ENCODE peak calls at places on chromosomes 7 and 10, in eight cellular contexts. One of them, this sample, is unnamed.

GRCh38 chr7:26061340-26062239 is 90.4 kb upstream of the NFE2L3 start:
- DNase-seq in fibroblast of villous mesenchyme: peak; percentile 41
- DNase-seq in GM13977: peak; percentile 75
- DNase-seq in neural progenitor cell: peak; percentile 84
- DNase-seq in CD8-positive, alpha-beta T cell: peak; percentile 61
- DNase-seq in Calu3: peak; percentile 91
- DNase-seq in stomach: peak; percentile 85
- DNase-seq in GM06990: peak; percentile 18
- DNase-seq in this sample: peak; percentile 53

GRCh38 chr10:62761115-62761514 is 43.4 kb upstream of the ADO start:
- DNase-seq in CD8-positive, alpha-beta T cell: no peak
- DNase-seq in stomach: no peak
- DNase-seq in fibroblast of villous mesenchyme: no peak
- DNase-seq in neural progenitor cell: no peak
- DNase-seq in GM06990: no peak
- DNase-seq in GM13977: no peak
- DNase-seq in Calu3: no peak
- DNase-seq in this sample: no peak

GRCh38 chr10:30493609-30494530 is 59.9 kb downstream of the MAP3K8 start:
- DNase-seq in GM06990: peak; percentile 64
- DNase-seq in stomach: no peak
- DNase-seq in fibroblast of villous mesenchyme: peak; percentile 23
- DNase-seq in CD8-positive, alpha-beta T cell: no peak
- DNase-seq in Calu3: no peak
- DNase-seq in neural progenitor cell: no peak
- DNase-seq in GM13977: peak; percentile 38
- DNase-seq in this sample: peak; percentile 99

GRCh38 chr7:93890464-93891068 is at the start of gene TFPI2:
- DNase-seq in GM06990: peak; percentile 10
- DNase-seq in fibroblast of villous mesenchyme: peak; percentile 83
- DNase-seq in neural progenitor cell: peak; percentile 63
- DNase-seq in CD8-positive, alpha-beta T cell: no peak
- DNase-seq in stomach: no peak
- DNase-seq in GM13977: peak; percentile 31
- DNase-seq in Calu3: peak; percentile 82
- DNase-seq in this sample: no peak

GRCh38 chr7:120792861-120793130 is 65.1 kb downstream of the TSPAN12 start:
- DNase-seq in Calu3: no peak
- DNase-seq in CD8-positive, alpha-beta T cell: no peak
- DNase-seq in fibroblast of villous mesenchyme: peak; percentile 2
- DNase-seq in GM13977: no peak
- DNase-seq in GM06990: no peak
- DNase-seq in neural progenitor cell: no peak
- DNase-seq in stomach: no peak
- DNase-seq in this sample: no peak

GRCh38 chr10:128631801-128632241 is 505.6 kb upstream of the MKI67 start:
- DNase-seq in stomach: no peak
- DNase-seq in GM13977: no peak
- DNase-seq in neural progenitor cell: peak; percentile 51
- DNase-seq in Calu3: no peak
- DNase-seq in CD8-positive, alpha-beta T cell: no peak
- DNase-seq in fibroblast of villous mesenchyme: peak; percentile 10
- DNase-seq in GM06990: no peak
- DNase-seq in this sample: no peak

GRCh38 chr7:149060161-149060560 is 30.4 kb downstream of the ZNF786 start:
- DNase-seq in CD8-positive, alpha-beta T cell: no peak
- DNase-seq in Calu3: no peak
- DNase-seq in GM13977: no peak
- DNase-seq in neural progenitor cell: no peak
- DNase-seq in stomach: no peak
- DNase-seq in fibroblast of villous mesenchyme: peak; percentile 14
- DNase-seq in GM06990: no peak
- DNase-seq in this sample: no peak

GRCh38 chr7:26136831-26137230 is 15.2 kb upstream of the NFE2L3 start:
- DNase-seq in neural progenitor cell: no peak
- DNase-seq in CD8-positive, alpha-beta T cell: no peak
- DNase-seq in Calu3: no peak
- DNase-seq in GM13977: no peak
- DNase-seq in stomach: no peak
- DNase-seq in fibroblast of villous mesenchyme: no peak
- DNase-seq in GM06990: no peak
- DNase-seq in this sample: no peak

GRCh38 chr10:70084189-70084588 is 31.5 kb downstream of the MACROH2A2 start:
- DNase-seq in Calu3: no peak
- DNase-seq in fibroblast of villous mesenchyme: no peak
- DNase-seq in GM06990: no peak
- DNase-seq in GM13977: no peak
- DNase-seq in stomach: no peak
- DNase-seq in CD8-positive, alpha-beta T cell: no peak
- DNase-seq in neural progenitor cell: no peak
- DNase-seq in this sample: no peak

GRCh38 chr10:30510932-30511700 is 77.1 kb downstream of the MAP3K8 start:
- DNase-seq in Calu3: no peak
- DNase-seq in stomach: no peak
- DNase-seq in GM13977: no peak
- DNase-seq in fibroblast of villous mesenchyme: no peak
- DNase-seq in neural progenitor cell: no peak
- DNase-seq in GM06990: no peak
- DNase-seq in CD8-positive, alpha-beta T cell: no peak
- DNase-seq in this sample: no peak

GRCh38 chr7:154927624-154928125 is 75.2 kb downstream of the PAXIP1 start:
- DNase-seq in Calu3: peak; percentile 76
- DNase-seq in CD8-positive, alpha-beta T cell: peak; percentile 82
- DNase-seq in neural progenitor cell: peak; percentile 86
- DNase-seq in stomach: peak; percentile 88
- DNase-seq in GM13977: peak; percentile 55
- DNase-seq in GM06990: peak; percentile 35
- DNase-seq in fibroblast of villous mesenchyme: peak; percentile 94
- DNase-seq in this sample: peak; percentile 75

GRCh38 chr10:18310761-18311160 is 170.5 kb downstream of the CACNB2 start:
- DNase-seq in GM13977: no peak
- DNase-seq in GM06990: no peak
- DNase-seq in Calu3: no peak
- DNase-seq in neural progenitor cell: no peak
- DNase-seq in stomach: no peak
- DNase-seq in fibroblast of villous mesenchyme: no peak
- DNase-seq in CD8-positive, alpha-beta T cell: no peak
- DNase-seq in this sample: no peak

GRCh38 chr7:108314049-108314448 is 142.2 kb downstream of the NRCAM start:
- DNase-seq in GM13977: no peak
- DNase-seq in neural progenitor cell: no peak
- DNase-seq in Calu3: no peak
- DNase-seq in CD8-positive, alpha-beta T cell: no peak
- DNase-seq in stomach: no peak
- DNase-seq in GM06990: no peak
- DNase-seq in fibroblast of villous mesenchyme: no peak
- DNase-seq in this sample: no peak

GRCh38 chr10:128337860-128338378 is 211.7 kb upstream of the MKI67 start:
- DNase-seq in CD8-positive, alpha-beta T cell: no peak
- DNase-seq in GM06990: no peak
- DNase-seq in fibroblast of villous mesenchyme: no peak
- DNase-seq in Calu3: no peak
- DNase-seq in stomach: no peak
- DNase-seq in neural progenitor cell: no peak
- DNase-seq in GM13977: no peak
- DNase-seq in this sample: no peak

GRCh38 chr7:41046221-41046761 is 656.6 kb downstream of the INHBA start:
- DNase-seq in fibroblast of villous mesenchyme: peak; percentile 53
- DNase-seq in Calu3: peak; percentile 31
- DNase-seq in CD8-positive, alpha-beta T cell: no peak
- DNase-seq in neural progenitor cell: no peak
- DNase-seq in stomach: no peak
- DNase-seq in GM13977: no peak
- DNase-seq in GM06990: no peak
- DNase-seq in this sample: no peak

GRCh38 chr10:24721254-24722106 is 2.2 kb downstream of the ARHGAP21 start:
- DNase-seq in fibroblast of villous mesenchyme: peak; percentile 34
- DNase-seq in stomach: peak; percentile 52
- DNase-seq in GM06990: peak; percentile 22
- DNase-seq in neural progenitor cell: peak; percentile 54
- DNase-seq in Calu3: peak; percentile 36
- DNase-seq in GM13977: no peak
- DNase-seq in CD8-positive, alpha-beta T cell: peak; percentile 22
- DNase-seq in this sample: no peak

GRCh38 chr10:11538834-11539190 is 72.6 kb downstream of the USP6NL start:
- DNase-seq in fibroblast of villous mesenchyme: no peak
- DNase-seq in neural progenitor cell: no peak
- DNase-seq in GM06990: no peak
- DNase-seq in Calu3: no peak
- DNase-seq in GM13977: no peak
- DNase-seq in CD8-positive, alpha-beta T cell: no peak
- DNase-seq in stomach: no peak
- DNase-seq in this sample: no peak

GRCh38 chr10:133359554-133359971 is 1.7 kb upstream of the FUOM start:
- DNase-seq in stomach: peak; percentile 77
- DNase-seq in neural progenitor cell: no peak
- DNase-seq in GM13977: no peak
- DNase-seq in GM06990: no peak
- DNase-seq in CD8-positive, alpha-beta T cell: peak; percentile 53
- DNase-seq in Calu3: peak; percentile 56
- DNase-seq in fibroblast of villous mesenchyme: no peak
- DNase-seq in this sample: no peak

GRCh38 chr7:47635091-47636090 is 53.5 kb upstream of the TNS3 start:
- DNase-seq in GM13977: no peak
- DNase-seq in stomach: peak; percentile 84
- DNase-seq in Calu3: peak; percentile 74
- DNase-seq in CD8-positive, alpha-beta T cell: no peak
- DNase-seq in GM06990: no peak
- DNase-seq in neural progenitor cell: peak; percentile 62
- DNase-seq in fibroblast of villous mesenchyme: no peak
- DNase-seq in this sample: no peak

GRCh38 chr7:95772771-95773581 is 622 bp downstream of the DYNC1I1 start:
- DNase-seq in neural progenitor cell: peak; percentile 33
- DNase-seq in Calu3: no peak
- DNase-seq in GM13977: no peak
- DNase-seq in fibroblast of villous mesenchyme: peak; percentile 10
- DNase-seq in CD8-positive, alpha-beta T cell: no peak
- DNase-seq in stomach: no peak
- DNase-seq in GM06990: no peak
- DNase-seq in this sample: no peak

GRCh38 chr10:97539523-97540200 is 32.9 kb upstream of the ANKRD2 start:
- DNase-seq in fibroblast of villous mesenchyme: peak; percentile 79
- DNase-seq in CD8-positive, alpha-beta T cell: no peak
- DNase-seq in neural progenitor cell: peak; percentile 47
- DNase-seq in GM13977: no peak
- DNase-seq in stomach: no peak
- DNase-seq in GM06990: no peak
- DNase-seq in Calu3: no peak
- DNase-seq in this sample: no peak
- TF ChIP-seq CTCF in fibroblast of villous mesenchyme: peak; percentile 49
- TF ChIP-seq CTCF in CD8-positive, alpha-beta T cell: no peak
- TF ChIP-seq CTCF in neural progenitor cell: peak; percentile 38
- TF ChIP-seq CTCF in GM13977: no peak
- TF ChIP-seq CTCF in stomach: no peak
- TF ChIP-seq CTCF in GM06990: no peak
- TF ChIP-seq CTCF in Calu3: no peak
- TF ChIP-seq CTCF in this sample: no peak

DNA sequence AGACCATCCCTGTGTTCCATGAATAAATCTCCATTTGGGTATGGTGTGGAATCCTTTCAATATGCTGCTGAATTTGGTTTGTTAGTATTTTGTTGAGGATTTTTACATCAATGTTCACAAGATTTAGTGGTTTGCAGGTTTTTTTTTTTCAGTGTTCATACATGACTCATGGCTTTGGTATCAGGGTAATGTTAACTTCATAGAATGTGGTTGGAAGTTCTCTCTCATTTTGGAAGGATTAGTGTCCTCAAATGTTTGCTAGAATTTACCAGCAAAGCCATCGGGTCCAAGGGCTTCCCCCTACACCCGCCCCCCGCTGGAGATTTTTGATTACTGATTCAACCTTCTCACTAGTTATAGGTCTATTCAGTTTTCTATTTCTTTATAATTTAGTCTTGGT is 398.0 kb downstream of the NXPH1 start:
- DNase-seq in GM06990: no peak
- DNase-seq in CD8-positive, alpha-beta T cell: no peak
- DNase-seq in Calu3: no peak
- DNase-seq in stomach: no peak
- DNase-seq in neural progenitor cell: no peak
- DNase-seq in fibroblast of villous mesenchyme: no peak
- DNase-seq in GM13977: no peak
- DNase-seq in this sample: no peak
- TF ChIP-seq CTCF in GM06990: no peak
- TF ChIP-seq CTCF in CD8-positive, alpha-beta T cell: no peak
- TF ChIP-seq CTCF in Calu3: no peak
- TF ChIP-seq CTCF in stomach: no peak
- TF ChIP-seq CTCF in neural progenitor cell: no peak
- TF ChIP-seq CTCF in fibroblast of villous mesenchyme: no peak
- TF ChIP-seq CTCF in GM13977: no peak
- TF ChIP-seq CTCF in this sample: no peak

DNA sequence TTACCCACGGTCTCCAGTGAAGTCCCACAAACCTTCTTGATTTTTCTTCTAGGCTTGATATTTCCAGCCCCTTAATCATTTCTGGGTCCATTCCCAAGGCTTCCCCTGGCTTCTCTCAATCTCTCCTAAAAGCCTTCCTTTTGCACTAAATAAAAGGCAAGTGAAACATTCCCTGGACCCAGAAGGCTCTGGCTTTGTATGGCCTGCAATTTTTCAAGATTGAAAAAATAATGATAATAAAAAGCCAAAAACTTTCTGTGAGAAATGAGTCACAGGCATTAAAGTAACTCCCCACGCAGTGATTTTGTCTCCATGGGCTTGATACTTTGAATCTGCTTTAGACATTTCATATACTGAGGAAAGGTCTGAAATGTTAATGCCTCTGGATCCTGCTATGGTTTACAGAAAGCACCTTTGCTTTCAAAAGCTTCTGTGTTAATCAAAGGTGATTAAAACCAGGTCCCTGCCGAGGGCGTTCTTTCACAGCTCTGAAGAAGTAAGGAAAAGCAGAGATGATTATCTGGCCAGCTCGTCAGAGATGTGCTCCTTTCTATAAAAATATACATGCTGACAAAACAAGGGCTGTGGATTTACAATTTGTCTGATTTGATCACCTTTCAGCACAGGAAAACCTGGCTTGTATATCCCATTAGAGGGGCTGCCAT is 118.9 kb upstream of the TMEM72 start:
- DNase-seq in Calu3: no peak
- DNase-seq in neural progenitor cell: no peak
- DNase-seq in CD8-positive, alpha-beta T cell: no peak
- DNase-seq in stomach: no peak
- DNase-seq in fibroblast of villous mesenchyme: peak; percentile 25
- DNase-seq in GM06990: no peak
- DNase-seq in GM13977: no peak
- DNase-seq in this sample: no peak
- TF ChIP-seq CTCF in Calu3: no peak
- TF ChIP-seq CTCF in neural progenitor cell: no peak
- TF ChIP-seq CTCF in CD8-positive, alpha-beta T cell: no peak
- TF ChIP-seq CTCF in stomach: no peak
- TF ChIP-seq CTCF in fibroblast of villous mesenchyme: no peak
- TF ChIP-seq CTCF in GM06990: no peak
- TF ChIP-seq CTCF in GM13977: no peak
- TF ChIP-seq CTCF in this sample: no peak

DNA sequence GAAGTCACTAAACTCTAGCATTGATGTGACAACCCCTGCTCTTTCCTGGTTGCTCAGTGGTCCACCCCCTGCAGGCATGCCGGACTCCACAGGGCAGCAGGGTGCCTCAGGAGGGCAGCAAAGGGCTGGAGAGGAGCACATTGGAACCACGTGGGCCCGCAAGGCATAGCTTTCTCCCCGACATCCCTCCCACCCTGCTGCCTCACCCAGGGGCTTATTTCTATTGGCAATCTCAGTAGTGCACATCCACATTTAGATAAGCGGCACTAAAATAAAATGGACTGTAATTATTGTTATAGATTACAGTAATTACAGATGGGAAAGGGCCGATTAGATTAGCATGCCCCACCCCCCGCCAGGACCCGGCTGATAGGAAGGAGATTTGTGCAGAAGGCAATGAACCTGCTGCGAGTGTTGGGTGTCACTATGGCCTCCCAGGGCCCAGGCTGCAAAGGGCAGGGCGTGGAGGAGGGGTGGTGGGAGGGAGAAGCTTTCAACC is 580.1 kb downstream of the GRID1 start:
- DNase-seq in CD8-positive, alpha-beta T cell: no peak
- DNase-seq in GM06990: no peak
- DNase-seq in GM13977: no peak
- DNase-seq in stomach: no peak
- DNase-seq in Calu3: peak; percentile 50
- DNase-seq in fibroblast of villous mesenchyme: no peak
- DNase-seq in neural progenitor cell: peak; percentile 29
- DNase-seq in this sample: no peak
- TF ChIP-seq CTCF in CD8-positive, alpha-beta T cell: no peak
- TF ChIP-seq CTCF in GM06990: peak; percentile 48
- TF ChIP-seq CTCF in GM13977: no peak
- TF ChIP-seq CTCF in stomach: no peak
- TF ChIP-seq CTCF in Calu3: no peak
- TF ChIP-seq CTCF in fibroblast of villous mesenchyme: no peak
- TF ChIP-seq CTCF in neural progenitor cell: peak; percentile 36
- TF ChIP-seq CTCF in this sample: no peak